ENCODE peak calls at places on chromosomes 6 and 20, in five cellular contexts. V, A, I, P and X are unnamed samples.

GRCh38 chr20:57013741-57014140 is 252.7 kb downstream of the BMP7 start:
- DNase-seq in V (no peak), A (no peak), I (peak), P (no peak), X (no peak)

GRCh38 chr6:135181333-135182119 is 418 bp downstream of the MYB start:
- DNase-seq in V (peak), A (no peak), I (no peak), P (peak), X (no peak)

GRCh38 chr20:12788936-12789335 is 219.8 kb upstream of the SPTLC3 start:
- DNase-seq in V (no peak), A (no peak), I (no peak), P (no peak), X (no peak)

GRCh38 chr20:37352611-37352980 is 6.7 kb downstream of the SRC start:
- DNase-seq in V (no peak), A (no peak), I (no peak), P (no peak), X (no peak)

GRCh38 chr6:43799671-43800623 is 29.9 kb downstream of the VEGFA start:
- DNase-seq in V (no peak), A (no peak), I (no peak), P (no peak), X (no peak)

GRCh38 chr20:4059631-4060030 is 44.3 kb upstream of the RNF24 start:
- DNase-seq in V (no peak), A (no peak), I (no peak), P (no peak), X (no peak)

GRCh38 chr20:48035961-48036731 is 250.9 kb upstream of the SULF2 start:
- DNase-seq in V (no peak), A (no peak), I (no peak), P (no peak), X (no peak)

GRCh38 chr6:112218563-112218962 is 35.8 kb downstream of the LAMA4 start:
- DNase-seq in V (no peak), A (no peak), I (peak), P (no peak), X (no peak)

GRCh38 chr6:133644548-133644947 is 244.4 kb upstream of the TCF21 start:
- DNase-seq in V (no peak), A (no peak), I (no peak), P (no peak), X (no peak)

GRCh38 chr6:170147056-170147787 is 143.7 kb downstream of the DLL1 start:
- DNase-seq in V (no peak), A (peak), I (no peak), P (no peak), X (no peak)

GRCh38 chr6:3490622-3490980 is 33.8 kb upstream of the SLC22A23 start:
- DNase-seq in V (no peak), A (no peak), I (no peak), P (no peak), X (no peak)

GRCh38 chr6:156869986-156870398 is 92.8 kb downstream of the ARID1B start:
- DNase-seq in V (no peak), A (no peak), I (peak), P (no peak), X (no peak)

GRCh38 chr20:63917811-63918210 is 22.9 kb downstream of the DNAJC5 start:
- DNase-seq in V (no peak), A (no peak), I (no peak), P (no peak), X (no peak)

GRCh38 chr6:70538364-70538763 is 28.4 kb upstream of the SDHAF4 start:
- DNase-seq in V (no peak), A (no peak), I (no peak), P (no peak), X (peak)

GRCh38 chr6:56091159-56091869 is 156.1 kb downstream of the COL21A1 start:
- DNase-seq in V (no peak), A (no peak), I (peak), P (no peak), X (no peak)

GRCh38 chr6:105174512-105174911 is 5.3 kb downstream of the POPDC3 start:
- DNase-seq in V (no peak), A (no peak), I (no peak), P (no peak), X (no peak)

GRCh38 chr6:30740540-30740870 is 2.0 kb downstream of the FLOT1 start:
- DNase-seq in V (no peak), A (no peak), I (no peak), P (no peak), X (no peak)
- H3K27ac ChIP-seq in V (no peak), A (peak), I (no peak), P (no peak), X (no peak)

GRCh38 chr6:95232477-95232876 is 344.9 kb upstream of the MANEA start:
- DNase-seq in V (no peak), A (no peak), I (no peak), P (no peak), X (no peak)

GRCh38 chr6:95231416-95231815 is 345.9 kb upstream of the MANEA start:
- DNase-seq in V (no peak), A (no peak), I (no peak), P (no peak), X (no peak)

GRCh38 chr6:95227301-95227700 is 350.0 kb upstream of the MANEA start:
- DNase-seq in V (no peak), A (no peak), I (no peak), P (no peak), X (no peak)

GRCh38 chr6:95228636-95229035 is 348.7 kb upstream of the MANEA start:
- DNase-seq in V (no peak), A (no peak), I (no peak), P (no peak), X (no peak)

GRCh38 chr6:95230071-95230740 is 347.1 kb upstream of the MANEA start:
- DNase-seq in V (no peak), A (no peak), I (no peak), P (no peak), X (no peak)
- H3K27ac ChIP-seq in V (no peak), A (no peak), I (no peak), P (no peak), X (no peak)

DNA sequence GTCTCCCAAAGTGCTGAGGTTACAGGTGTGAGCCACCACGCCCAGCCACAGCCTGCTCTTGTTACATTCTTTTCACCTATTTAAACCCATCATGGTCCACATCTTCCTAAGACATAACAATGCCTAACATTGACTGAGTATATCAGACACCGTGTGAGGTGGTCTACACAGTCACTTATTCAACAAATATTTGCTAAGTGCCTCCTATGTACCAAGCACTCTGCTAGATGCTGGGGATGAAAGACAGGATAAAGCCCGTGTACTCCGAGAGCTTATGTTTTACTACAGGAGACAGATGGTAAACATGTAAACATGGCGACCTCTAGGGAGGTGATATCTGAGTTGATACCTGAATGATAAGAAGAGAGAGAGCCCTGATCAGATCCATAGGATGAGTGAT is 12.7 kb downstream of the BCL2L1 start:
- DNase-seq in V (no peak), A (no peak), I (no peak), P (no peak), X (no peak)
- H3K27ac ChIP-seq in V (no peak), A (peak), I (no peak), P (no peak), X (no peak)

DNA sequence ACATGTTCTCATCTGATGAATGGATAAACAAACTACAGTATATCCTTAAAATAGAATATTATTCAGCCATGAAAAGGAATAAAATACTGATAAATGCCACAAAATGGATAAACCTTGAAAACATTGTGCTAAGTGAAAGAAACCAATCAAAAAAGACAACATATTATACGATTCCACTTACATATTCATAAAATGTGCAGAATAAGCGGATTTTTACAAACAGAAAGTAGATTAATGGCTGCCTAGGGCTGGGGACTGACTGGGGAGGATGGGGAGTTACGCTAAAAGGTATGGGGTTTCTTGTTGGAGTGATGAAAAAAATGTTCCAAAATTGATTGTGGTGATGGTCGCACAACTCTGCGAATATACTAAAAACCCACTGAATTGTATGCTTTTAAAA is 29.4 kb downstream of the KIZ start:
- DNase-seq in V (no peak), A (no peak), I (no peak), P (no peak), X (no peak)
- H3K27ac ChIP-seq in V (no peak), A (no peak), I (no peak), P (no peak), X (no peak)